ENCODE peak calls at places on chromosomes 1 and 21, in five cellular contexts. V, W, L, E and D are unnamed samples.

GRCh38 chr1:16351449-16351993 is 759 bp downstream of the FBXO42 start:
- DNase-seq in E (no peak), V (no peak), L (no peak), W (no peak), D (no peak)

GRCh38 chr1:232868793-232869491 is 63.7 kb downstream of the MAP10 start:
- DNase-seq in E (no peak), L (no peak), W (no peak), V (no peak), D (peak; percentile 68)

GRCh38 chr1:57279909-57280666 is 143.8 kb downstream of the DAB1 start:
- DNase-seq in W (no peak), L (no peak), E (no peak), V (no peak), D (peak; percentile 52)

GRCh38 chr1:38603907-38604306 is 255.7 kb downstream of the RRAGC start:
- DNase-seq in E (no peak), V (no peak), W (no peak), L (no peak), D (peak; percentile 25)

GRCh38 chr1:161487483-161487827 is 17.8 kb upstream of the FCGR2A start:
- DNase-seq in V (no peak), W (no peak), E (no peak), L (peak; percentile 38), D (no peak)

GRCh38 chr21:39518055-39518844 is 66.5 kb downstream of the SH3BGR start:
- DNase-seq in E (no peak), W (peak; percentile 84), L (no peak), V (no peak), D (no peak)

GRCh38 chr1:108559215-108560142 is at the start of gene EEIG2:
- DNase-seq in L (peak; percentile 85), W (peak; percentile 84), E (peak; percentile 89), V (peak; percentile 16), D (peak; percentile 58)

GRCh38 chr1:14522331-14523241 is 75.9 kb upstream of the KAZN start:
- DNase-seq in V (no peak), L (peak; percentile 33), E (peak; percentile 54), W (no peak), D (peak; percentile 82)

GRCh38 chr1:167086033-167086432 is 4.1 kb downstream of the GPA33 start:
- DNase-seq in W (no peak), V (no peak), E (no peak), L (no peak), D (no peak)

GRCh38 chr1:147837845-147838363 is 64.7 kb upstream of the GJA8 start:
- DNase-seq in V (no peak), L (no peak), E (no peak), W (no peak), D (no peak)

GRCh38 chr1:3581296-3581695 is 30.0 kb downstream of the MEGF6 start:
- DNase-seq in W (no peak), E (no peak), L (no peak), V (no peak), D (no peak)

GRCh38 chr1:220990417-220991337 is 111.4 kb downstream of the HLX start:
- DNase-seq in L (no peak), W (peak; percentile 64), E (no peak), V (no peak), D (no peak)

GRCh38 chr1:239803666-239804228 is 287.9 kb upstream of the FMN2 start:
- DNase-seq in L (no peak), V (no peak), E (no peak), W (no peak), D (no peak)

GRCh38 chr1:68954841-68955240 is 458.0 kb upstream of the DEPDC1 start:
- DNase-seq in W (no peak), V (no peak), L (no peak), E (no peak), D (no peak)

GRCh38 chr1:89454845-89455521 is 69.6 kb upstream of the LRRC8B start:
- DNase-seq in E (no peak), V (no peak), L (no peak), W (peak; percentile 44), D (no peak)

GRCh38 chr21:14376854-14377253 is 6.1 kb downstream of the HSPA13 start:
- DNase-seq in L (no peak), W (peak; percentile 15), E (no peak), V (no peak), D (no peak)

GRCh38 chr1:41480204-41481108 is 4.0 kb downstream of the EDN2 start:
- DNase-seq in E (peak; percentile 44), W (no peak), L (no peak), V (no peak), D (no peak)

GRCh38 chr1:46714976-46715375 is 3.9 kb downstream of the EFCAB14 start:
- DNase-seq in E (no peak), V (no peak), L (no peak), W (no peak), D (no peak)

GRCh38 chr1:206883160-206883559 is 14.1 kb upstream of the IL24 start:
- DNase-seq in L (no peak), V (no peak), E (no peak), W (no peak), D (no peak)

GRCh38 chr1:159817276-159818041 is 9.2 kb upstream of the SLAMF8 start:
- DNase-seq in L (no peak), E (no peak), V (no peak), W (no peak), D (no peak)

GRCh38 chr1:201949491-201949890 is 3.1 kb upstream of the LMOD1 start:
- DNase-seq in W (no peak), L (no peak), E (no peak), V (no peak), D (no peak)

GRCh38 chr21:35652872-35653271 is 407.5 kb downstream of the SETD4 start:
- DNase-seq in W (no peak), E (no peak), L (no peak), V (no peak), D (no peak)

GRCh38 chr1:14794136-14794768 is 195.8 kb downstream of the KAZN start:
- DNase-seq in W (peak; percentile 18), E (no peak), L (no peak), V (no peak), D (no peak)

GRCh38 chr21:37558676-37559204 is 192.2 kb downstream of the DYRK1A start:
- DNase-seq in L (no peak), W (no peak), E (no peak), V (no peak), D (no peak)

GRCh38 chr1:91826248-91826647 is 59.7 kb downstream of the TGFBR3 start:
- DNase-seq in L (no peak), V (no peak), W (no peak), E (no peak), D (no peak)

GRCh38 chr1:61873581-61873980 is 131.3 kb downstream of the PATJ start:
- DNase-seq in L (no peak), V (no peak), W (peak; percentile 11), E (no peak), D (no peak)

GRCh38 chr1:167770127-167770526 is 48.3 kb downstream of the MPZL1 start:
- DNase-seq in E (no peak), L (no peak), W (no peak), V (no peak), D (no peak)

GRCh38 chr1:183444243-183444642 is 26.1 kb upstream of the NMNAT2 start:
- DNase-seq in L (no peak), V (no peak), W (no peak), E (no peak), D (no peak)

GRCh38 chr1:9293512-9294439 is 1.1 kb downstream of the SPSB1 start:
- DNase-seq in V (no peak), W (peak; percentile 20), E (peak; percentile 75), L (peak; percentile 37), D (no peak)

GRCh38 chr21:29520146-29520545 is 221.4 kb downstream of the BACH1 start:
- DNase-seq in L (no peak), V (no peak), W (no peak), E (no peak), D (no peak)

GRCh38 chr1:32421775-32422174 is 27.5 kb upstream of the BSDC1 start:
- DNase-seq in L (no peak), E (no peak), W (no peak), V (no peak), D (no peak)
- H3K27ac ChIP-seq in L (no peak overlapping the region), E (no peak overlapping the region), W (no peak overlapping the region), V (no peak overlapping the region), D (no peak overlapping the region)

GRCh38 chr21:45613396-45613795 is 30.1 kb upstream of the PCBP3 start:
- DNase-seq in L (no peak), V (no peak), W (no peak), E (no peak), D (peak; percentile 31)
- H3K9me3 ChIP-seq in L (no peaks in the 10 kb centered on the region), V (no peaks in the 10 kb centered on the region), W (no peaks in the 10 kb centered on the region), E (no peaks in the 10 kb centered on the region), D (no peaks in the 10 kb centered on the region)

GRCh38 chr1:2045468-2046224 is 4.6 kb upstream of the PRKCZ start:
- DNase-seq in V (no peak), W (no peak), L (no peak), E (no peak), D (no peak)

GRCh38 chr1:2046225-2046917 is 3.8 kb upstream of the PRKCZ start:
- DNase-seq in E (no peak), V (no peak), W (peak; percentile 92), L (peak; percentile 59), D (no peak)

GRCh38 chr1:2042830-2043773 is 7.1 kb upstream of the PRKCZ start:
- DNase-seq in E (no peak), W (no peak), L (no peak), V (no peak), D (no peak)

GRCh38 chr1:2043886-2044285 is 6.3 kb upstream of the PRKCZ start:
- DNase-seq in W (no peak), L (no peak), E (no peak), V (no peak), D (no peak)

DNA sequence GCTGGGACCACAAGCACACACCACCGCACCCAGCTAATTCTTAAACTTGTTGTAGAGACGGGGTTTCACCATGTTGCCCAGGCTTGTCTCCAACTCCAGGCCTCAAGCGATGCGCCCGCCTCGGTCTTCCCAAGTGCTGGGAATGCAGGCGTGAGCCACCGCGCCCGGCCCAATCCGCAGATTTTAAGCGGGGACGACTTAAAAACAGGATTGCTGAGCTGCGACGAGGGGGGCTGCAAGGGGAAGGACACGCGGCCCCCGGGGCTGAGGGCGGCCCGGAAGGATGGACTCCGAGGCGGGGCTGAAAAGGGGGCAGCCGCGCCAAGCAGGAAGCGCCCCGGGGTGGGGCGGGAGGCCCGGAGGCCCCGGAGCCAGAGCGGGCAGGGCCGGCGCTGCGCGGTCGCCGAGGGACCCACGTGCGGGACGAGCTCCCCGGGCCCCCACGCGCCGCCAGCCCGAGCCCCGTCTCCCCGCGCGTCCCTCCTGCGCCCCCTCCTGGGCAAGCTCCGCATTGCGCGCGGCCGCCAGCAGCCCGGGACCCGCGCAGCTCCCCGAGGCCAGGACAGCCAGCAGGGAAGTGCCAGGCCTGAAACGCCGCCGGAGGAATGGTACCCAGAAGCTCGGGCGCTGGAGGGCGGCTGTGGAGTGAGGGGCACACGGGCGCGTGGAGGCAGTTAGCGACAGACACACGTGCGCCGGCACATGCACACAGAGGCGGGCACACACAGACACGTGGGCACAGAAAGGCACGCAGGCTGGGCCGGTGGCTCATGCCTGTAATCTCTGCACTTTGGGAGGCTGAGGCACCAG is 5.5 kb upstream of the PRKCZ start:
- DNase-seq in L (peak; percentile 72), W (peak; percentile 65), E (peak; percentile 81), V (no peak), D (no peak)
- TF ChIP-seq CTCF in L (peak; percentile 89), W (peak; percentile 78), E (peak; percentile 80), V (peak; percentile 54), D (peak; percentile 95)

DNA sequence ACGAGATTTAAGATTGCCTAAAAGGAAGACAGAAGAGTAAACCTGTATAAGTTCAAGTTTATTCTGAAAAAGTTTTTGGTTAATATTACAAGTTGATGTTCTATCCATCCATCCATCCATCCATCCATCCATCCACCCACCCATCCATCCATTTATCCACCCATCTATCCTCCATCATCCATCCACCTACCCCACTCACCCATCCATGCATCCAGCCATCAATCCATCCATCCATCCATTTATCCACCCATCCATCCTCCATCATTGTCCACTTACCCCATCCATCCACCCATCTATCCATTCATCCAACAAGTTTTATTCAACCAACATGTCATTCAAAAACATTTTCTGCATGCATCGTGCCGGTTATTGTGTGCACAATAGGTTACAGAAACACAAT is 89.3 kb downstream of the ZBTB18 start:
- DNase-seq in V (no peak), E (no peak), W (no peak), L (no peak), D (no peak)
- H3K27ac ChIP-seq in V (no peak overlapping the region), E (no peak overlapping the region), W (no peak overlapping the region), L (no peak overlapping the region), D (no peak overlapping the region)